ENCODE peak calls at places on chromosome 7, in nine cellular contexts. C is HT-29; X is dermis blood vessel endothelial cell; W is NCI-H1417; K is activated naive CD8-positive, alpha-beta T cell treated with anti-CD3 and anti-CD28 coated beads, Interleukin-2, amount 50 U/mL, for 24 hours; I is AG10803; B is activated T-cell treated with anti-CD3 and anti-CD28 coated beads, Interleukin-2, amount 50 U/mL, for 72 hours; N is transverse colon; A is heart left ventricle. O is an unnamed sample.

GRCh38 chr7:44273681-44274622 is 51.4 kb downstream of the CAMK2B start:
- DNase-seq in W (no peak), X (no peak), A (no peak), I (no peak), K (peak), B (no peak), C (no peak), N (no peak), O (no peak)

GRCh38 chr7:88141025-88141424 is 78.8 kb downstream of the SRI start:
- DNase-seq in I (no peak), X (no peak), A (no peak), C (peak), B (no peak), W (no peak), K (no peak), N (peak), O (no peak)

GRCh38 chr7:130721486-130722277 is 12.3 kb downstream of the KLF14 start:
- DNase-seq in X (peak), A (peak), B (peak), N (peak), K (peak), W (peak), C (peak), I (peak), O (peak)

GRCh38 chr7:131035088-131035770 is 292.4 kb upstream of the MKLN1 start:
- DNase-seq in B (no peak), N (no peak), X (no peak), I (no peak), A (no peak), C (no peak), W (no peak), K (no peak), O (no peak)

GRCh38 chr7:126574838-126575250 is 677.9 kb downstream of the GRM8 start:
- DNase-seq in A (no peak), W (no peak), B (no peak), K (no peak), N (no peak), I (no peak), X (no peak), C (no peak), O (no peak)

GRCh38 chr7:30933124-30933893 is 21.7 kb downstream of the AQP1 start:
- DNase-seq in X (no peak), N (no peak), C (no peak), A (no peak), B (no peak), K (no peak), W (no peak), I (no peak), O (no peak)

GRCh38 chr7:112140600-112140999 is 65.6 kb downstream of the DOCK4 start:
- DNase-seq in N (no peak), A (no peak), K (no peak), B (no peak), X (peak), W (no peak), I (no peak), C (no peak), O (no peak)

GRCh38 chr7:158431055-158431940 is 156.3 kb downstream of the PTPRN2 start:
- DNase-seq in C (no peak), K (no peak), A (no peak), B (no peak), X (no peak), W (no peak), I (no peak), N (no peak), O (no peak)

GRCh38 chr7:26616235-26616634 is 248.2 kb downstream of the SKAP2 start:
- DNase-seq in C (peak), N (no peak), X (no peak), W (no peak), I (no peak), A (no peak), K (no peak), B (no peak), O (no peak)